ENCODE peak calls at places on chromosomes 6 and 20, in four cellular contexts. K, G, Z and T are unnamed samples.

GRCh38 chr6:119738425-119738824 is 388.9 kb upstream of the MAN1A1 start:
- DNase-seq in Z (no peak), G (no peak), K (no peak), T (no peak)

GRCh38 chr6:26129656-26130055 is 42.4 kb downstream of the HFE start:
- DNase-seq in Z (no peak), K (no peak), G (no peak), T (no peak)

GRCh38 chr6:165733487-165733791 is 70.4 kb upstream of the PDE10A start:
- DNase-seq in Z (no peak), G (no peak), K (no peak), T (no peak)

GRCh38 chr20:51650685-51651134 is 108.2 kb upstream of the NFATC2 start:
- DNase-seq in K (no peak), Z (no peak), G (no peak), T (no peak)

GRCh38 chr6:80502871-80503270 is 396.4 kb downstream of the BCKDHB start:
- DNase-seq in Z (no peak), K (no peak), G (no peak), T (peak; percentile 4)

GRCh38 chr6:127053032-127053908 is 65.2 kb upstream of the RSPO3 start:
- DNase-seq in G (no peak), Z (no peak), K (no peak), T (no peak)

GRCh38 chr6:159038914-159039884 is 5.6 kb downstream of the TAGAP start:
- DNase-seq in K (no peak), Z (peak; percentile 38), G (no peak), T (peak; percentile 51)

GRCh38 chr6:139981810-139982550 is 607.5 kb upstream of the CITED2 start:
- DNase-seq in Z (no peak), G (no peak), K (peak; percentile 20), T (no peak)

GRCh38 chr6:218153-219018 is 73.9 kb upstream of the DUSP22 start:
- DNase-seq in G (no peak), K (peak; percentile 22), Z (no peak), T (no peak)

GRCh38 chr6:113860165-113860955 is 3.2 kb downstream of the MARCKS start:
- DNase-seq in Z (no peak), G (no peak), K (peak; percentile 28), T (no peak)

GRCh38 chr6:159487636-159488035 is 205.4 kb downstream of the SOD2 start:
- DNase-seq in K (no peak), G (no peak), Z (no peak), T (no peak)

GRCh38 chr6:125844989-125845388 is 54.2 kb downstream of the NCOA7 start:
- DNase-seq in K (no peak), G (no peak), Z (no peak), T (no peak)

GRCh38 chr6:21051777-21052176 is 517.5 kb downstream of the CDKAL1 start:
- DNase-seq in Z (no peak), G (no peak), K (no peak), T (no peak)

GRCh38 chr6:41406821-41407787 is 71.7 kb downstream of the NCR2 start:
- DNase-seq in Z (no peak), K (no peak), G (no peak), T (no peak)

GRCh38 chr20:1291191-1291741 is 25.2 kb downstream of the SNPH start:
- DNase-seq in Z (no peak), K (no peak), G (no peak), T (no peak)

GRCh38 chr6:1474205-1474604 is 84.8 kb downstream of the FOXF2 start:
- DNase-seq in G (no peak), Z (no peak), K (no peak), T (no peak)
- TF ChIP-seq CTCF in G (peak; percentile 30), Z (peak; percentile 42), K (no peak), T (no peak)

GRCh38 chr6:17505062-17505476 is 95.0 kb upstream of the FAM8A1 start:
- DNase-seq in K (no peak), G (no peak), Z (no peak), T (no peak)
- TF ChIP-seq CTCF in K (peak; percentile 7), G (peak; percentile 48), Z (peak; percentile 21), T (peak; percentile 38)

DNA sequence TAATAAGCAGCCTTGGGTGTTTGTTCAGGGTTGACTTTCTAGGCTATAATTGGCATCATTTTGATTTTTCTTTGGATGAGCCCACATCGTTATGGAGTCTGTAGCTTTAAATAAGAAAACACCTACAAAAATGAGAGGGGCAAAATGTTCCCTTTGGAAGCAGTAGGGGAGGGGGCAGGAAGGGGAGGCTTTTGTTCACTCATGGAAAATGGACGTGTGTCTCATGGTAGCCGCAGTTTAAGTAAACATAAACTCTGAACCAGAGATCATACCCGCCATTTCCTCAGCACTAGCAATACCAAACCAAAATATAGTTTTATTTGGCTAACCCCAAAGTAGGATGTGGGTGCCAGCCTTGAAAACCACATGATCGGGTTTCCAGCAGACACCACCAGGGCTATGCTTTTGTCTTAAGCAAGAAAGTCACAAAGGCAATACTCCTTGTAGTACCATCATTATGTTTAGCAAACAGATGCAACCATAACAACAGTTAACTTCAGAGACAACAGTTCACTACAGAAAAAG is 572.5 kb upstream of the JAG1 start:
- DNase-seq in G (no peak), Z (no peak), K (no peak), T (no peak)
- TF ChIP-seq CTCF in G (no peak), Z (no peak), K (no peak), T (no peak)

DNA sequence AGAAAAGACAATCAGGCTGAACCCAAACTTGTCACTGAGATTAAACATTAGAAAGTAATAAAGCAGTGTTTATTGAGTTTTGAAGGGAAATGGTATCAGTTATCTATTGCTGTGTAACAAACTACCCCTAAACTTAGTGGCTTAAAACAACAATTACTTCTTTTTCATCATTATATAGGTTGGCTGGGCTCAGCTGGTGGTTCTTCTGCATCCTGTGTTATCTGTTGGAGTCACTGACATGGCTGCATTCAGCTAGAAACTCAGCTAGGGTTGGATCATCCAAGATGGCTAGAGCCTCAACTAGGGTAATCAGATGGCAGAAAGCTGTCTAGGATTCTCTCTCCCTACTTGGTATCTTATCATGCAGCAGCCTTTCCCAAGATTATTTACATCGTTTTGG is 12.5 kb upstream of the RIN2 start:
- DNase-seq in Z (no peak), K (no peak), G (no peak), T (no peak)
- TF ChIP-seq CTCF in Z (no peak), K (no peak), G (no peak), T (no peak)